ENCODE peak calls at places on chromosome 3, in six cellular contexts. One of them, this sample, is unnamed.

GRCh38 chr3:195312714-195313113 is 41.8 kb upstream of the XXYLT1 start:
- DNase-seq in kidney tubule cell: no peak
- DNase-seq in H54: no peak
- DNase-seq in right lobe of liver: no peak
- DNase-seq in upper lobe of right lung: no peak
- DNase-seq in NCI-H226: no peak
- DNase-seq in this sample: no peak

GRCh38 chr3:72848703-72849081 is 447 bp upstream of the SHQ1 start:
- DNase-seq in H54: no peak
- DNase-seq in right lobe of liver: no peak
- DNase-seq in NCI-H226: no peak
- DNase-seq in kidney tubule cell: no peak
- DNase-seq in upper lobe of right lung: no peak
- DNase-seq in this sample: no peak

GRCh38 chr3:21273256-21273999 is 477.6 kb downstream of the ZNF385D start:
- DNase-seq in upper lobe of right lung: no peak
- DNase-seq in H54: no peak
- DNase-seq in NCI-H226: peak; percentile 14
- DNase-seq in kidney tubule cell: no peak
- DNase-seq in right lobe of liver: no peak
- DNase-seq in this sample: no peak

GRCh38 chr3:156688849-156689452 is 14.6 kb downstream of the TIPARP start:
- DNase-seq in NCI-H226: no peak
- DNase-seq in right lobe of liver: no peak
- DNase-seq in H54: no peak
- DNase-seq in upper lobe of right lung: no peak
- DNase-seq in kidney tubule cell: no peak
- DNase-seq in this sample: no peak

GRCh38 chr3:190384241-190384863 is 3.6 kb upstream of the CLDN16 start:
- DNase-seq in NCI-H226: peak; percentile 58
- DNase-seq in H54: no peak
- DNase-seq in right lobe of liver: peak; percentile 78
- DNase-seq in kidney tubule cell: peak; percentile 94
- DNase-seq in upper lobe of right lung: no peak
- DNase-seq in this sample: no peak

GRCh38 chr3:14274999-14275961 is 96.7 kb downstream of the LSM3 start:
- DNase-seq in H54: no peak
- DNase-seq in NCI-H226: no peak
- DNase-seq in upper lobe of right lung: no peak
- DNase-seq in right lobe of liver: no peak
- DNase-seq in kidney tubule cell: no peak
- DNase-seq in this sample: no peak

GRCh38 chr3:139534992-139535879 is 4.3 kb downstream of the RBP1 start:
- DNase-seq in NCI-H226: peak; percentile 70
- DNase-seq in right lobe of liver: peak; percentile 73
- DNase-seq in upper lobe of right lung: no peak
- DNase-seq in H54: no peak
- DNase-seq in kidney tubule cell: no peak
- DNase-seq in this sample: no peak

GRCh38 chr3:88149516-88150362 is at the start of gene C3orf38:
- DNase-seq in kidney tubule cell: peak; percentile 94
- DNase-seq in NCI-H226: peak; percentile 91
- DNase-seq in upper lobe of right lung: peak; percentile 91
- DNase-seq in right lobe of liver: peak; percentile 92
- DNase-seq in H54: peak; percentile 71
- DNase-seq in this sample: peak; percentile 82

GRCh38 chr3:175585898-175586297 is 726.8 kb downstream of the NAALADL2 start:
- DNase-seq in H54: peak; percentile 9
- DNase-seq in upper lobe of right lung: no peak
- DNase-seq in kidney tubule cell: peak; percentile 59
- DNase-seq in NCI-H226: peak; percentile 35
- DNase-seq in right lobe of liver: no peak
- DNase-seq in this sample: no peak

GRCh38 chr3:40911264-40911663 is 288.0 kb upstream of the CTNNB1 start:
- DNase-seq in NCI-H226: no peak
- DNase-seq in H54: no peak
- DNase-seq in kidney tubule cell: no peak
- DNase-seq in upper lobe of right lung: no peak
- DNase-seq in right lobe of liver: no peak
- DNase-seq in this sample: no peak

GRCh38 chr3:46080124-46080991 is 53.1 kb upstream of the XCR1 start:
- DNase-seq in NCI-H226: no peak
- DNase-seq in H54: no peak
- DNase-seq in kidney tubule cell: no peak
- DNase-seq in upper lobe of right lung: no peak
- DNase-seq in right lobe of liver: no peak
- DNase-seq in this sample: no peak

GRCh38 chr3:177382944-177383343 is 185.7 kb upstream of the TBL1XR1 start:
- DNase-seq in right lobe of liver: no peak
- DNase-seq in kidney tubule cell: no peak
- DNase-seq in upper lobe of right lung: no peak
- DNase-seq in NCI-H226: no peak
- DNase-seq in H54: no peak
- DNase-seq in this sample: no peak

GRCh38 chr3:135034291-135034768 is 239.3 kb downstream of the EPHB1 start:
- DNase-seq in kidney tubule cell: peak; percentile 77
- DNase-seq in H54: no peak
- DNase-seq in NCI-H226: no peak
- DNase-seq in upper lobe of right lung: no peak
- DNase-seq in right lobe of liver: no peak
- DNase-seq in this sample: no peak

This sample was measured in naive thymus-derived CD4-positive, alpha-beta T cell.